ENCODE peak calls at places on chromosomes 12 and 14, in seven cellular contexts. One of them, this sample, is unnamed.

GRCh38 chr12:100706029-100706428 is 88.5 kb upstream of the ANO4 start:
- DNase-seq in AG04450: peak
- DNase-seq in esophagus squamous epithelium: no peak
- DNase-seq in body of pancreas: no peak
- DNase-seq in CD8-positive, alpha-beta memory T cell: no peak
- DNase-seq in endothelial cell of umbilical vein: no peak
- DNase-seq in right cardiac atrium: no peak
- DNase-seq in this sample: no peak

GRCh38 chr12:69091447-69092022 is 147.8 kb upstream of the CPSF6 start:
- DNase-seq in AG04450: no peak
- DNase-seq in esophagus squamous epithelium: no peak
- DNase-seq in body of pancreas: no peak
- DNase-seq in CD8-positive, alpha-beta memory T cell: no peak
- DNase-seq in endothelial cell of umbilical vein: no peak
- DNase-seq in right cardiac atrium: no peak
- DNase-seq in this sample: no peak

GRCh38 chr14:39107624-39108023 is 4.6 kb upstream of the SEC23A start:
- DNase-seq in AG04450: no peak
- DNase-seq in esophagus squamous epithelium: no peak
- DNase-seq in body of pancreas: no peak
- DNase-seq in CD8-positive, alpha-beta memory T cell: no peak
- DNase-seq in endothelial cell of umbilical vein: peak
- DNase-seq in right cardiac atrium: no peak
- DNase-seq in this sample: no peak

GRCh38 chr14:89221109-89221508 is 195.9 kb downstream of the FOXN3 start:
- DNase-seq in AG04450: peak
- DNase-seq in esophagus squamous epithelium: no peak
- DNase-seq in body of pancreas: no peak
- DNase-seq in CD8-positive, alpha-beta memory T cell: peak
- DNase-seq in endothelial cell of umbilical vein: peak
- DNase-seq in right cardiac atrium: no peak
- DNase-seq in this sample: peak

GRCh38 chr12:118302053-118302452 is 70.7 kb downstream of the TAOK3 start:
- DNase-seq in AG04450: no peak
- DNase-seq in esophagus squamous epithelium: no peak
- DNase-seq in body of pancreas: no peak
- DNase-seq in CD8-positive, alpha-beta memory T cell: no peak
- DNase-seq in endothelial cell of umbilical vein: no peak
- DNase-seq in right cardiac atrium: no peak
- DNase-seq in this sample: no peak

GRCh38 chr14:24250354-24250753 is 7.9 kb upstream of the TINF2 start:
- DNase-seq in AG04450: no peak
- DNase-seq in esophagus squamous epithelium: no peak
- DNase-seq in body of pancreas: no peak
- DNase-seq in CD8-positive, alpha-beta memory T cell: no peak
- DNase-seq in endothelial cell of umbilical vein: no peak
- DNase-seq in right cardiac atrium: no peak
- DNase-seq in this sample: no peak

GRCh38 chr12:89179983-89180382 is 172.3 kb downstream of the DUSP6 start:
- DNase-seq in AG04450: no peak
- DNase-seq in esophagus squamous epithelium: no peak
- DNase-seq in body of pancreas: no peak
- DNase-seq in CD8-positive, alpha-beta memory T cell: no peak
- DNase-seq in endothelial cell of umbilical vein: peak
- DNase-seq in right cardiac atrium: no peak
- DNase-seq in this sample: no peak

GRCh38 chr12:76241371-76241770 is 106.8 kb downstream of the BBS10 start:
- DNase-seq in AG04450: no peak
- DNase-seq in esophagus squamous epithelium: no peak
- DNase-seq in body of pancreas: no peak
- DNase-seq in CD8-positive, alpha-beta memory T cell: no peak
- DNase-seq in endothelial cell of umbilical vein: no peak
- DNase-seq in right cardiac atrium: no peak
- DNase-seq in this sample: no peak

GRCh38 chr12:69719336-69720316 is 19.0 kb upstream of the RAB3IP start:
- DNase-seq in AG04450: no peak
- DNase-seq in esophagus squamous epithelium: no peak
- DNase-seq in body of pancreas: no peak
- DNase-seq in CD8-positive, alpha-beta memory T cell: no peak
- DNase-seq in endothelial cell of umbilical vein: no peak
- DNase-seq in right cardiac atrium: no peak
- DNase-seq in this sample: no peak

GRCh38 chr12:66269757-66270383 is 32.4 kb upstream of the HELB start:
- DNase-seq in AG04450: peak
- DNase-seq in esophagus squamous epithelium: no peak
- DNase-seq in body of pancreas: peak
- DNase-seq in CD8-positive, alpha-beta memory T cell: peak
- DNase-seq in endothelial cell of umbilical vein: peak
- DNase-seq in right cardiac atrium: peak
- DNase-seq in this sample: peak

GRCh38 chr12:79886917-79887519 is 47.9 kb downstream of the PPP1R12A start:
- DNase-seq in AG04450: peak
- DNase-seq in esophagus squamous epithelium: no peak
- DNase-seq in body of pancreas: no peak
- DNase-seq in CD8-positive, alpha-beta memory T cell: peak
- DNase-seq in endothelial cell of umbilical vein: peak
- DNase-seq in right cardiac atrium: no peak
- DNase-seq in this sample: peak

GRCh38 chr12:25364529-25365339 is 114.0 kb upstream of the KRAS start:
- DNase-seq in AG04450: no peak
- DNase-seq in esophagus squamous epithelium: no peak
- DNase-seq in body of pancreas: no peak
- DNase-seq in CD8-positive, alpha-beta memory T cell: no peak
- DNase-seq in endothelial cell of umbilical vein: no peak
- DNase-seq in right cardiac atrium: no peak
- DNase-seq in this sample: no peak

GRCh38 chr14:65150891-65151290 is 48.6 kb upstream of the MAX start:
- DNase-seq in AG04450: no peak
- DNase-seq in esophagus squamous epithelium: no peak
- DNase-seq in body of pancreas: no peak
- DNase-seq in CD8-positive, alpha-beta memory T cell: no peak
- DNase-seq in endothelial cell of umbilical vein: no peak
- DNase-seq in right cardiac atrium: no peak
- DNase-seq in this sample: no peak

GRCh38 chr14:73613046-73613383 is 698 bp downstream of the ACOT6 start:
- DNase-seq in AG04450: no peak
- DNase-seq in esophagus squamous epithelium: no peak
- DNase-seq in body of pancreas: no peak
- DNase-seq in CD8-positive, alpha-beta memory T cell: no peak
- DNase-seq in endothelial cell of umbilical vein: no peak
- DNase-seq in right cardiac atrium: no peak
- DNase-seq in this sample: no peak

GRCh38 chr14:22539831-22540230 is 49.2 kb downstream of the DAD1 start:
- DNase-seq in AG04450: no peak
- DNase-seq in esophagus squamous epithelium: no peak
- DNase-seq in body of pancreas: no peak
- DNase-seq in CD8-positive, alpha-beta memory T cell: no peak
- DNase-seq in endothelial cell of umbilical vein: no peak
- DNase-seq in right cardiac atrium: no peak
- DNase-seq in this sample: no peak

GRCh38 chr14:69876848-69877306 is 2.3 kb upstream of the SMOC1 start:
- DNase-seq in AG04450: no peak
- DNase-seq in esophagus squamous epithelium: no peak
- DNase-seq in body of pancreas: no peak
- DNase-seq in CD8-positive, alpha-beta memory T cell: no peak
- DNase-seq in endothelial cell of umbilical vein: peak
- DNase-seq in right cardiac atrium: no peak
- DNase-seq in this sample: no peak

GRCh38 chr14:55780156-55780946 is 200.3 kb downstream of the KTN1 start:
- DNase-seq in AG04450: no peak
- DNase-seq in esophagus squamous epithelium: no peak
- DNase-seq in body of pancreas: peak
- DNase-seq in CD8-positive, alpha-beta memory T cell: no peak
- DNase-seq in endothelial cell of umbilical vein: peak
- DNase-seq in right cardiac atrium: peak
- DNase-seq in this sample: no peak

GRCh38 chr12:51942501-51943000 is 8.9 kb upstream of the ACVR1B start:
- DNase-seq in AG04450: no peak
- DNase-seq in esophagus squamous epithelium: no peak
- DNase-seq in body of pancreas: no peak
- DNase-seq in CD8-positive, alpha-beta memory T cell: no peak
- DNase-seq in endothelial cell of umbilical vein: no peak
- DNase-seq in right cardiac atrium: no peak
- DNase-seq in this sample: no peak

DNA sequence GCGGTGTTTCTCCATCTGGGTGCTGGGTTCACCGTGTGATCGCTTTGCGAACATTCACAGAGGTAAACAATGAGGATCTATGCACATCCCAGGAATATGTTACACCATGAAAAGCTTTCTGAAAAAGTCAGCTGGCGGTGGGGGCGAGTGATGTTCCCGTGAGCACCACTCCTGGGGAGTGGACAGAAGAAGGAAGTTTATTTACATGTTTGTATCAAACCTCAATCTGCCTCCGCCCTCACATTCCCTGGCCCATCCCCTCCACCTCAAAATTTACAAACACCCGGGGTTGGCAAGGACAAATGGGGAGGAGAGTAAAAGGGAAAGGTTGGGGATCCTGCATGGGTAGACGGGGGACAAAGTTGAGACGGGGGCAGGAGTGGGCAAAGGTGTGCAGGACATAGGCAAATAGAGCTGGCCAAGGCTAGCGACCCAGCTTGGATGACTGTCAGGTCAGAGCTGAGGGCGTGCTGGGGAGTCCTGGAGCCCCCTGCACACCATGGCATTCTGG is 6.9 kb downstream of the TNFRSF1A start:
- DNase-seq in AG04450: no peak
- DNase-seq in esophagus squamous epithelium: no peak
- DNase-seq in body of pancreas: peak
- DNase-seq in CD8-positive, alpha-beta memory T cell: no peak
- DNase-seq in endothelial cell of umbilical vein: no peak
- DNase-seq in right cardiac atrium: no peak
- DNase-seq in this sample: no peak
- H3K4me3 ChIP-seq in AG04450: peak
- H3K4me3 ChIP-seq in esophagus squamous epithelium: peak
- H3K4me3 ChIP-seq in body of pancreas: no peak
- H3K4me3 ChIP-seq in CD8-positive, alpha-beta memory T cell: peak
- H3K4me3 ChIP-seq in endothelial cell of umbilical vein: no peak
- H3K4me3 ChIP-seq in right cardiac atrium: peak
- H3K4me3 ChIP-seq in this sample: no peak

GRCh38 chr12:84136862-84137367 is 775.7 kb downstream of the SLC6A15 start:
- DNase-seq in AG04450: no peak
- DNase-seq in esophagus squamous epithelium: no peak
- DNase-seq in body of pancreas: no peak
- DNase-seq in CD8-positive, alpha-beta memory T cell: no peak
- DNase-seq in endothelial cell of umbilical vein: no peak
- DNase-seq in right cardiac atrium: no peak
- DNase-seq in this sample: no peak
- H3K27ac ChIP-seq in AG04450: no peak
- H3K27ac ChIP-seq in esophagus squamous epithelium: no peak
- H3K27ac ChIP-seq in body of pancreas: no peak
- H3K27ac ChIP-seq in CD8-positive, alpha-beta memory T cell: no peak
- H3K27ac ChIP-seq in endothelial cell of umbilical vein: no peak
- H3K27ac ChIP-seq in right cardiac atrium: no peak
- H3K27ac ChIP-seq in this sample: no peak

GRCh38 chr14:102761206-102761605 is 16.0 kb upstream of the TRAF3 start:
- DNase-seq in AG04450: no peak
- DNase-seq in esophagus squamous epithelium: no peak
- DNase-seq in body of pancreas: no peak
- DNase-seq in CD8-positive, alpha-beta memory T cell: no peak
- DNase-seq in endothelial cell of umbilical vein: no peak
- DNase-seq in right cardiac atrium: no peak
- DNase-seq in this sample: no peak
- H3K4me3 ChIP-seq in AG04450: no peak
- H3K4me3 ChIP-seq in esophagus squamous epithelium: no peak
- H3K4me3 ChIP-seq in body of pancreas: no peak
- H3K4me3 ChIP-seq in CD8-positive, alpha-beta memory T cell: no peak
- H3K4me3 ChIP-seq in endothelial cell of umbilical vein: no peak
- H3K4me3 ChIP-seq in right cardiac atrium: no peak
- H3K4me3 ChIP-seq in this sample: no peak

GRCh38 chr14:63078606-63079005 is 33.3 kb upstream of the KCNH5 start:
- DNase-seq in AG04450: no peak
- DNase-seq in esophagus squamous epithelium: no peak
- DNase-seq in body of pancreas: no peak
- DNase-seq in CD8-positive, alpha-beta memory T cell: no peak
- DNase-seq in endothelial cell of umbilical vein: no peak
- DNase-seq in right cardiac atrium: no peak
- DNase-seq in this sample: no peak
- H3K27ac ChIP-seq in AG04450: no peak
- H3K27ac ChIP-seq in esophagus squamous epithelium: no peak
- H3K27ac ChIP-seq in body of pancreas: no peak
- H3K27ac ChIP-seq in CD8-positive, alpha-beta memory T cell: no peak
- H3K27ac ChIP-seq in endothelial cell of umbilical vein: no peak
- H3K27ac ChIP-seq in right cardiac atrium: no peak
- H3K27ac ChIP-seq in this sample: no peak

GRCh38 chr14:75742867-75743266 is 81.8 kb downstream of the TTLL5 start:
- DNase-seq in AG04450: no peak
- DNase-seq in esophagus squamous epithelium: no peak
- DNase-seq in body of pancreas: no peak
- DNase-seq in CD8-positive, alpha-beta memory T cell: no peak
- DNase-seq in endothelial cell of umbilical vein: peak
- DNase-seq in right cardiac atrium: no peak
- DNase-seq in this sample: no peak
- H3K4me3 ChIP-seq in AG04450: no peak
- H3K4me3 ChIP-seq in esophagus squamous epithelium: no peak
- H3K4me3 ChIP-seq in body of pancreas: no peak
- H3K4me3 ChIP-seq in CD8-positive, alpha-beta memory T cell: no peak
- H3K4me3 ChIP-seq in endothelial cell of umbilical vein: no peak
- H3K4me3 ChIP-seq in right cardiac atrium: no peak
- H3K4me3 ChIP-seq in this sample: no peak